ENCODE peak calls at places on chromosomes 7 and 10, in four cellular contexts. J is A549, V is testis, W is stomach. P is an unnamed sample.

GRCh38 chr10:110495731-110496552 is 1.8 kb upstream of the DUSP5 start:
- DNase-seq in J (peak; percentile 69), V (peak; percentile 38), W (peak; percentile 29), P (peak; percentile 76)

GRCh38 chr10:48214701-48215100 is 59.8 kb downstream of the FRMPD2 start:
- DNase-seq in V (no peak), W (no peak), J (no peak), P (no peak)

GRCh38 chr10:30114871-30115270 is 55.5 kb upstream of the JCAD start:
- DNase-seq in J (no peak), V (peak; percentile 75), W (no peak), P (peak; percentile 79)

GRCh38 chr7:103009466-103010219 is 65.0 kb downstream of the FBXL13 start:
- DNase-seq in W (peak; percentile 37), J (no peak), V (no peak), P (no peak)

GRCh38 chr10:60652628-60653027 is 125.7 kb upstream of the CDK1 start:
- DNase-seq in J (no peak), W (no peak), V (no peak), P (no peak)

GRCh38 chr7:73970801-73971229 is 57.2 kb upstream of the ELN start:
- DNase-seq in W (peak; percentile 21), V (no peak), J (no peak), P (no peak)

GRCh38 chr7:25847331-25848070 is 304.5 kb upstream of the NFE2L3 start:
- DNase-seq in J (no peak), W (no peak), V (no peak), P (no peak)

GRCh38 chr10:126050301-126050700 is 153.9 kb downstream of the FANK1 start:
- DNase-seq in W (no peak), J (no peak), V (no peak), P (no peak)

GRCh38 chr7:91869661-91870060 is 10.8 kb downstream of the MTERF1 start:
- DNase-seq in J (no peak), V (no peak), W (no peak), P (no peak)

GRCh38 chr7:81887098-81887497 is 117.3 kb upstream of the HGF start:
- DNase-seq in J (no peak), V (no peak), W (no peak), P (no peak)

DNA sequence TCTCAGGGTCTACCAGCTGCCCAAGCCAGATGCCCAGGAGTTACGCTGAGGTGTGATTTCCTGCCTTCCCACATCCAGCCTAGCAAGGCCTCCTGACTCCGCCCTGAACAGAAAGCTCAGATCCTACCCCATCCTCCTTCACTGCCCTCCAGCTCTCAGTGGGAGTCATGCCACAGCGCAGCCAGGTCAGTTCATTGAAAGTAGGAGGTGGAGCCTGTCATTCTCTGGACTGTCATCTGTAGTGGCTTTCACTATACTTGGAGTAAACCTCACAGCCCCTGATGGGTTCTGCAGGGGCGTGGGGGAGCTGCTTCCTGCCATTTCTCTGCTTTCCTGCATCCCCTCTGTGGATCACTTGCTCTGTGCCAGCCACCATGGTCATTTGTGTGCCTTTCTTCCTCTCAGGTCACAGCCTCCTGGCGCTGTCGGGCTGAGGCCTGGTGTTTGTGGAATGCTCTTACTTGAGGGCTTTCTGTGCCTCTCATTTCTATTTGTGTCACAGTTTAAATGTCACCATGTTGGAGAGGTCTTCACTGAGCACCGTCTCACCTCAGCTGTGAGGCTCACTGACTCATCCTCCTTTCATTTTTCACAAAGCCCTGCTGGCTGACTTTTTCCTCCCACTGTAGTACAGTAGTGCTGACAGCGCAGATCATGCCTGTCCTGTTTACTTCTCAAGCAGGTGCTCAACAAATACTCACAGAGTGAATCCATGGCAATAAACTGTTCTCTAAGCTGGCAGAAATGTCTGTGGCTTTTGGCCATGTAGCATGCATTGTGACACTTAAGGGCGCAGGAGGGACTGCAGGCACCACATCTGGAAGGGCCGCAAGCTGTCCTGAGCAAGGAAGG is 61.0 kb upstream of the TMEM248 start:
- DNase-seq in J (no peak), V (no peak), W (no peak), P (no peak)
- H3K27ac ChIP-seq in J (no peak overlapping the region), V (no peak overlapping the region), W (no peak overlapping the region), P (no peak overlapping the region)

DNA sequence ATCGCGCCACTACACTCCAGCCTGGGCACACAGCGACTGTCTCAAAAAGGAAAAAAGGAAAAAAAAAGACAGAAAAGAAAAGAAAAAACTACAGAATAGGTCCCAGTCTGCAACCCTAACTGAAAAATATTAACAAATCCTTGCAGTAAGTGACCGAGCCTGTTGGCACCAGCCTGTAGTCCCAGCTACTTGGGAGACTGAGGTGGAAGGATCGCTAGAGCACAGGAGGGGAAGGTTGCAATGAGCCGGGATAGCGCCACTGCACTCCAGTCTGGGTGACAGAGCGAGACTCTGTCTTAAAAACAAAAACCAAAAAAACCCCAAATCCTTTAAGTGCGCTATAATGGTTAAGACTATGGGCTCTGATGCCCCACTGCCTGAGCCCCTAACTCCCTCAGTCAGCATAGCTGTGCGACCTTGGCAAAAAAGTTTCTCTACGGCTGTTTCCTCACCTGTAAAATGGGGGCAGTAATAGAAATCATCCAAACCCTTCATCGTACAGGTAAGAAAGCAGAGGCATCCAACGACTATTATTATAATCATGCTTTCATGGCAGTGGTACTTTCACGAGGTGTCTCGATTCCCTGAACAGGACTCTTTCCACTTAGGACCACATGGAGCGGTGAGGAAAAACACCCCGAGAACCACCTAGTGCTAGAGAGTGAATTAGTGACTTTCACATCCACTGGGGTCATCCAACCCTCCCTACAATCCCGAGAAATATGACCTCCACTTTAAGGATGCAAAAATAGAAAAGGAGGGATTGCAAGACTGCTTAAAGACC is 755 bp downstream of the TOMM7 start:
- DNase-seq in V (no peak), J (no peak), W (no peak), P (no peak)
- TF ChIP-seq POLR2A in V (no peak), J (no peak), W (no peak), P (no peak)

GRCh38 chr7:22361795-22362194 is 4.8 kb upstream of the RAPGEF5 start:
- DNase-seq in V (peak; percentile 44), J (no peak), W (peak; percentile 57), P (no peak)

GRCh38 chr7:22359156-22359697 is 2.3 kb upstream of the RAPGEF5 start:
- DNase-seq in W (no peak), J (no peak), V (no peak), P (no peak)

GRCh38 chr7:22364910-22365309 is 8.0 kb upstream of the RAPGEF5 start:
- DNase-seq in V (no peak), W (no peak), J (no peak), P (no peak)

GRCh38 chr7:22361320-22361719 is 4.4 kb upstream of the RAPGEF5 start:
- DNase-seq in J (no peak), V (no peak), W (no peak), P (no peak)

DNA sequence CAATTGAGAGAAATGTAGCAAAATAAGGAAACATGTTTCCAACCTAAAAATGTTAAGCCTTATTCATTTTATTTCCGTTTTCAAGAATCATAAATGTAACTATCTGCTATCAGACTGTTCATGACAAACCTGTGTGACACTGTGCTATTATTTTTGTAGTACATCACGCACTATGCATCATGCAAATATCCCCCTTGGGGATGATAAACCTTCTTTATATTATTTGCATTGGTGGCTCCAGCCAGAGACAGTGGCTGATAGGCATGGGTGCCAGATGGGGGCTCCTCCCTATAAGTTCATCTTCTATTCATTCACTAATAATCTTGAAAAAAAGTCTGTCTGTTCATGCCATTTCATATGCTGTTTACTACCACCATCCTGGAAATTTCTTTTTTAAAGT is 7.1 kb upstream of the RAPGEF5 start:
- DNase-seq in V (no peak), J (no peak), W (no peak), P (no peak)
- TF ChIP-seq CTCF in V (no peak), J (no peak), W (no peak), P (no peak)

DNA sequence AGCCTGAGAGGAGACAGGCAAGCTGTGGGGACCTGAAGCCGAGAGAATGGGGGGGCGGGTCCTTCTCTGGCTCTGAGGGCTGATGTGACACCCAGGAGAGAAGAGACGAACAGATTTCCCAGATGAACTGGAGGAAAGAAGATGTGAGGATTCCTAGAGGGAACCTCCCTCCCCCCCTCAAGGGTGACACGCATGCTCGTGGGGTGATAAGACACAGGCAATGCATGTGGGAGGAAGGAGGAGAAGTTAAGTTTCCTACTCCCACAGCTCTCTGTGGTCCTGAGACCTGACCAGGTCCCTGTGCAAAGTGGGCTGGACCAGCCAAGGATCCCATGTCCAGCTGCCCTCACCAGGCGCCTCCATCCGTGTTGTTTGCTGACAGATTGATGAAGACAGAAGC is 112.6 kb downstream of the SH3PXD2A start:
- DNase-seq in V (peak; percentile 31), W (no peak), J (no peak), P (no peak)
- H3K27ac ChIP-seq in V (no peak overlapping the region), W (no peak overlapping the region), J (no peak overlapping the region), P (no peak overlapping the region)

DNA sequence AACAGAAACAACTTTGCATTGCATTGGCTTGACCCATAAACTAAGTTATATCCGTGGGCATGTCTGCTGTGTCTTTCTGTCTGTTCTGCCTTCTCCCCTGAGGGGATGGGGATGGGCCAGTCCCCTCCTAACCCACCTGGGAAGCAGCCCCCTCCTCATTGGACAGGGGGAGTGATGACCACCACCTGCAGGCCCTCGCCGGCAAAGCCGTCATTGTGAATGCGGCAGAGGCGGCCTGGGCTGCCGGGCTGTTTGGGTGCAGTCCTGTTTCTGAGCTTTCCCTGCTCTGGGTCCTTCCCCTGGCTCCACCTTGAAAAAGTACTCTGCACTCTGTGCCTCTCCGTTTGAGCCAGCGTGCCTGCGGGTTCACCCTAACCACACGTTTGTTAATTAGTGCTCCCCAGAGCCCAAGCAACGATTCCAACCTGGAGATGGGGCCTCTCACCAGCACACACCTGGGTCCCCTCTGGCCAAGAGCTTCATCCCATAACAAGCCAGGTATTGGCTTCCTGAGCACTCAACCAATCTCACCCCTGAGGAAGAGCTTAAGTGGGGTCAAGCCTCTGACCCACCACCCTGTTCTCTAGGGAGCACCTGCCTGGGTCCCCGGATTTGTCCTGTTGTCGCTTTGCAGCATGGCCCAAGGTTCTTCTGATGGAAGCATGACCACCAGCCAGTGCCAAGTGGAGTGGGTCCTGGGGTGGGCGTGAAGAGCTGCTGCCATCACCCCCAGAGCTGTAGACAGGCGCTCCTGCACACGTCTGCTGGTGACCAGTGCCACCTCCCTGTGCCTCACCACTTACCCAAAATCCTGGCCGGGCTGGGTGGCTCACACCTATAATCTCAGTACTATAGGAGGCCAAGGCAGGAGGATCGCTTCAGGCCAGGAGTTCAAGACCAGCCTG is 39.4 kb upstream of the ZMIZ2 start:
- DNase-seq in W (no peak), J (no peak), V (no peak), P (peak; percentile 41)
- TF ChIP-seq POLR2A in W (no peak), J (no peak), V (no peak), P (no peak)

GRCh38 chr10:3825862-3826351 is 40.9 kb upstream of the KLF6 start:
- DNase-seq in W (no peak), V (no peak), J (no peak), P (peak; percentile 65)
- TF ChIP-seq CTCF in W (no peak), V (no peak), J (no peak), P (no peak)

GRCh38 chr7:129906700-129907099 is 46.1 kb downstream of the UBE2H start:
- DNase-seq in J (peak; percentile 38), W (no peak), V (no peak), P (no peak)
- H3K27ac ChIP-seq in J (peak overlapping the region; percentile 79), W (peak overlapping the region; percentile 19), V (no peak overlapping the region), P (peak overlapping the region; percentile 11)

DNA sequence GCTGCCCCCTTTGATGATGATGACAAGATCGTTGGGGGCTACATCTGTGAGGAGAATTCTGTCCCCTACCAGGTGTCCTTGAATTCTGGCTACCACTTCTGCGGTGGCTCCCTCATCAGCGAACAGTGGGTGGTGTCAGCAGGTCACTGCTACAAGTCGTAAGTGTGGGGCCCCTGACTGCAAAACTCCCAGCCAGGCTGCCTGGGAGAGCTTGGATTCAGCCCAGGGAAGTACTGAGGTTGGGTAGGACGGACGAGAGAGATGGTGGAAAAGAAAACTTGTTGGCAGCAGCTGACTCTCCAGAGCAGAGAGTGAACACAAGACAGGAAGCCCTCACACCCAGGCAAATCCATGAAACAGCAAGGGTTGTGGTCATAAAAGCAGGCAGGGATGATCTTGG is 1.3 kb downstream of the PRSS2 start:
- DNase-seq in J (no peak), V (no peak), W (no peak), P (no peak)
- TF ChIP-seq POLR2A in J (no peak), V (no peak), W (no peak), P (no peak)

P was measured in sigmoid colon.